ENCODE peak calls at places on chromosomes 7 and 10, in nine cellular contexts. One of them, this sample, is unnamed.

GRCh38 chr10:1188556-1189135 is 132.5 kb downstream of the WDR37 start:
- DNase-seq in PC-3: no peak
- DNase-seq in SK-N-SH: no peak
- DNase-seq in hepatocyte: no peak
- DNase-seq in HCT116: no peak
- DNase-seq in OCI-LY7: no peak
- DNase-seq in GM23248: peak; percentile 5
- DNase-seq in GM23338: no peak
- DNase-seq in MM.1S: no peak
- DNase-seq in this sample: no peak

GRCh38 chr7:95420996-95421846 is 13.6 kb downstream of the PON2 start:
- DNase-seq in PC-3: no peak
- DNase-seq in SK-N-SH: no peak
- DNase-seq in hepatocyte: peak; percentile 9
- DNase-seq in HCT116: no peak
- DNase-seq in OCI-LY7: no peak
- DNase-seq in GM23248: no peak
- DNase-seq in GM23338: no peak
- DNase-seq in MM.1S: peak; percentile 14
- DNase-seq in this sample: no peak

GRCh38 chr10:105538933-105539332 is 897.8 kb downstream of the SORCS3 start:
- DNase-seq in PC-3: no peak
- DNase-seq in SK-N-SH: no peak
- DNase-seq in hepatocyte: no peak
- DNase-seq in HCT116: no peak
- DNase-seq in OCI-LY7: no peak
- DNase-seq in GM23248: no peak
- DNase-seq in GM23338: peak; percentile 49
- DNase-seq in MM.1S: no peak
- DNase-seq in this sample: peak; percentile 67

GRCh38 chr10:106502651-106503050 is 661.9 kb downstream of the SORCS1 start:
- DNase-seq in PC-3: no peak
- DNase-seq in SK-N-SH: no peak
- DNase-seq in hepatocyte: no peak
- DNase-seq in HCT116: no peak
- DNase-seq in OCI-LY7: no peak
- DNase-seq in GM23248: peak; percentile 9
- DNase-seq in GM23338: no peak
- DNase-seq in MM.1S: no peak
- DNase-seq in this sample: no peak

GRCh38 chr10:50992356-50992866 is 81.9 kb upstream of the PRKG1 start:
- DNase-seq in PC-3: peak; percentile 14
- DNase-seq in SK-N-SH: peak; percentile 26
- DNase-seq in hepatocyte: no peak
- DNase-seq in HCT116: no peak
- DNase-seq in OCI-LY7: no peak
- DNase-seq in GM23248: peak; percentile 30
- DNase-seq in GM23338: peak; percentile 58
- DNase-seq in MM.1S: no peak
- DNase-seq in this sample: peak; percentile 19

GRCh38 chr10:35194906-35195305 is 68.3 kb downstream of the CREM start:
- DNase-seq in PC-3: peak; percentile 37
- DNase-seq in SK-N-SH: peak; percentile 33
- DNase-seq in hepatocyte: peak; percentile 38
- DNase-seq in HCT116: peak; percentile 18
- DNase-seq in OCI-LY7: peak; percentile 43
- DNase-seq in GM23248: peak; percentile 56
- DNase-seq in GM23338: no peak
- DNase-seq in MM.1S: no peak
- DNase-seq in this sample: no peak

GRCh38 chr7:76182225-76182965 is 19.3 kb upstream of the SRRM3 start:
- DNase-seq in PC-3: no peak
- DNase-seq in SK-N-SH: no peak
- DNase-seq in hepatocyte: no peak
- DNase-seq in HCT116: no peak
- DNase-seq in OCI-LY7: no peak
- DNase-seq in GM23248: no peak
- DNase-seq in GM23338: no peak
- DNase-seq in MM.1S: no peak
- DNase-seq in this sample: no peak

GRCh38 chr7:38756521-38756920 is 125.3 kb upstream of the AMPH start:
- DNase-seq in PC-3: peak; percentile 13
- DNase-seq in SK-N-SH: no peak
- DNase-seq in hepatocyte: no peak
- DNase-seq in HCT116: no peak
- DNase-seq in OCI-LY7: no peak
- DNase-seq in GM23248: peak; percentile 30
- DNase-seq in GM23338: no peak
- DNase-seq in MM.1S: no peak
- DNase-seq in this sample: no peak

GRCh38 chr10:92761576-92761975 is 71.8 kb downstream of the HHEX start:
- DNase-seq in PC-3: no peak
- DNase-seq in SK-N-SH: no peak
- DNase-seq in hepatocyte: no peak
- DNase-seq in HCT116: no peak
- DNase-seq in OCI-LY7: no peak
- DNase-seq in GM23248: peak; percentile 51
- DNase-seq in GM23338: no peak
- DNase-seq in MM.1S: no peak
- DNase-seq in this sample: no peak

GRCh38 chr7:27172388-27172774 is 1.7 kb downstream of the HOXA10 start:
- DNase-seq in PC-3: no peak
- DNase-seq in SK-N-SH: no peak
- DNase-seq in hepatocyte: no peak
- DNase-seq in HCT116: no peak
- DNase-seq in OCI-LY7: no peak
- DNase-seq in GM23248: peak; percentile 71
- DNase-seq in GM23338: no peak
- DNase-seq in MM.1S: no peak
- DNase-seq in this sample: no peak
- H3K4me3 ChIP-seq in PC-3: peak overlapping the region; percentile 84
- H3K4me3 ChIP-seq in SK-N-SH: no peak overlapping the region
- H3K4me3 ChIP-seq in hepatocyte: peak overlapping the region; percentile 61
- H3K4me3 ChIP-seq in HCT116: peak overlapping the region; percentile 77
- H3K4me3 ChIP-seq in OCI-LY7: no peak overlapping the region
- H3K4me3 ChIP-seq in GM23248: peak overlapping the region; percentile 83
- H3K4me3 ChIP-seq in GM23338: no peak overlapping the region
- H3K4me3 ChIP-seq in MM.1S: peak overlapping the region; percentile 59
- H3K4me3 ChIP-seq in this sample: no peak overlapping the region

GRCh38 chr7:50739744-50740455 is 42.8 kb downstream of the GRB10 start:
- DNase-seq in PC-3: no peak
- DNase-seq in SK-N-SH: no peak
- DNase-seq in hepatocyte: no peak
- DNase-seq in HCT116: no peak
- DNase-seq in OCI-LY7: no peak
- DNase-seq in GM23248: peak; percentile 38
- DNase-seq in GM23338: peak; percentile 39
- DNase-seq in MM.1S: peak; percentile 42
- DNase-seq in this sample: no peak
- TF ChIP-seq EZH2phosphoT487 in PC-3: no peak
- TF ChIP-seq EZH2phosphoT487 in SK-N-SH: no peak
- TF ChIP-seq EZH2phosphoT487 in hepatocyte: no peak
- TF ChIP-seq EZH2phosphoT487 in HCT116: no peak
- TF ChIP-seq EZH2phosphoT487 in OCI-LY7: no peak
- TF ChIP-seq EZH2phosphoT487 in GM23248: no peak
- TF ChIP-seq EZH2phosphoT487 in GM23338: no peak
- TF ChIP-seq EZH2phosphoT487 in MM.1S: no peak
- TF ChIP-seq EZH2phosphoT487 in this sample: no peak

GRCh38 chr7:82567356-82567755 is 123.8 kb upstream of the CACNA2D1 start:
- DNase-seq in PC-3: no peak
- DNase-seq in SK-N-SH: peak; percentile 41
- DNase-seq in hepatocyte: no peak
- DNase-seq in HCT116: no peak
- DNase-seq in OCI-LY7: no peak
- DNase-seq in GM23248: no peak
- DNase-seq in GM23338: no peak
- DNase-seq in MM.1S: no peak
- DNase-seq in this sample: no peak

GRCh38 chr7:82567841-82568240 is 124.3 kb upstream of the CACNA2D1 start:
- DNase-seq in PC-3: no peak
- DNase-seq in SK-N-SH: peak; percentile 79
- DNase-seq in hepatocyte: no peak
- DNase-seq in HCT116: no peak
- DNase-seq in OCI-LY7: no peak
- DNase-seq in GM23248: no peak
- DNase-seq in GM23338: no peak
- DNase-seq in MM.1S: no peak
- DNase-seq in this sample: no peak

GRCh38 chr7:82566752-82567151 is 123.2 kb upstream of the CACNA2D1 start:
- DNase-seq in PC-3: no peak
- DNase-seq in SK-N-SH: no peak
- DNase-seq in hepatocyte: no peak
- DNase-seq in HCT116: no peak
- DNase-seq in OCI-LY7: no peak
- DNase-seq in GM23248: no peak
- DNase-seq in GM23338: no peak
- DNase-seq in MM.1S: no peak
- DNase-seq in this sample: no peak

DNA sequence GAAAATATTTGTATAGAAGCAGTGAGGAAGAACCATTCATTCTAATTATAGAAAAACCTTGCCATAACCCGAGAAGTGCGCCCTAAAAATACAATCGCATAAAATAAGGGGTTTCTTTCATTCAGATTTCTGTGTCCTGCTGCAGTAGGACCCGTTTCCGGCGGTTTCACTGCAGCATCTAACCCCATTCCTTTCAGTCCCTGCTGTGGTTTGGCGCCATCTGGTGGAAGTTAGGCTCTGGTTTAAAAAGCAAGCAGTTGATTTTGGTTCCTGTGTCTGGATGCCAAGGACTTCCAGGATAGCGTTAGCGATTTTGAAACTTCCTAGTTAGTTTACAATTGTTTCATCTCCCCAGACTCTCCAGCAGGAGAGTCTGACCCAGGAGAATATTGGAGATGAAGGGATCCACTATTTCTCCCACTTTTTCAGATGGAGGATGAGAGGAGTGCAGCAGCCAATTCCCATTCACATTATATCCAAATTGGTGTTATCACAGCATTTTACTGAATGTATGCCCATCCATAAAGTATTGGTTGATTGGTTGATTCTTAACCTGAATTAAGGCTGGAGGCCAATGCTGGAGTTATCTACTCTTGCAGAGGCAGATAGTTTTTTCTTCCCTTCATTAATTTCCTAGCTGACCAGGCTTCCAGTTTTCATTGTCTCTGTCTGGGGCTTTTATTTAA is 128.8 kb upstream of the CACNA2D1 start:
- DNase-seq in PC-3: peak; percentile 86
- DNase-seq in SK-N-SH: peak; percentile 89
- DNase-seq in hepatocyte: peak; percentile 90
- DNase-seq in HCT116: peak; percentile 76
- DNase-seq in OCI-LY7: peak; percentile 76
- DNase-seq in GM23248: peak; percentile 87
- DNase-seq in GM23338: peak; percentile 97
- DNase-seq in MM.1S: peak; percentile 83
- DNase-seq in this sample: peak; percentile 92
- H3K4me3 ChIP-seq in PC-3: no peak overlapping the region
- H3K4me3 ChIP-seq in SK-N-SH: peak overlapping the region; percentile 18
- H3K4me3 ChIP-seq in hepatocyte: no peak overlapping the region
- H3K4me3 ChIP-seq in HCT116: no peak overlapping the region
- H3K4me3 ChIP-seq in OCI-LY7: no peak overlapping the region
- H3K4me3 ChIP-seq in GM23248: peak overlapping the region; percentile 40
- H3K4me3 ChIP-seq in GM23338: no peak overlapping the region
- H3K4me3 ChIP-seq in MM.1S: peak overlapping the region; percentile 26
- H3K4me3 ChIP-seq in this sample: no peak overlapping the region

GRCh38 chr10:124175701-124176100 is 82.3 kb upstream of the CHST15 start:
- DNase-seq in PC-3: no peak
- DNase-seq in SK-N-SH: no peak
- DNase-seq in hepatocyte: no peak
- DNase-seq in HCT116: no peak
- DNase-seq in OCI-LY7: peak; percentile 39
- DNase-seq in GM23248: no peak
- DNase-seq in GM23338: no peak
- DNase-seq in MM.1S: no peak
- DNase-seq in this sample: no peak
- TF ChIP-seq EZH2phosphoT487 in PC-3: no peak
- TF ChIP-seq EZH2phosphoT487 in SK-N-SH: no peak
- TF ChIP-seq EZH2phosphoT487 in hepatocyte: no peak
- TF ChIP-seq EZH2phosphoT487 in HCT116: no peak
- TF ChIP-seq EZH2phosphoT487 in OCI-LY7: no peak
- TF ChIP-seq EZH2phosphoT487 in GM23248: no peak
- TF ChIP-seq EZH2phosphoT487 in GM23338: no peak
- TF ChIP-seq EZH2phosphoT487 in MM.1S: no peak
- TF ChIP-seq EZH2phosphoT487 in this sample: no peak

GRCh38 chr10:87090779-87091178 is 3.9 kb downstream of the GLUD1 start:
- DNase-seq in PC-3: no peak
- DNase-seq in SK-N-SH: no peak
- DNase-seq in hepatocyte: no peak
- DNase-seq in HCT116: no peak
- DNase-seq in OCI-LY7: no peak
- DNase-seq in GM23248: peak; percentile 34
- DNase-seq in GM23338: peak; percentile 10
- DNase-seq in MM.1S: no peak
- DNase-seq in this sample: peak; percentile 62
- H3K4me3 ChIP-seq in PC-3: peak overlapping the region; percentile 57
- H3K4me3 ChIP-seq in SK-N-SH: no peak overlapping the region
- H3K4me3 ChIP-seq in hepatocyte: no peak overlapping the region
- H3K4me3 ChIP-seq in HCT116: no peak overlapping the region
- H3K4me3 ChIP-seq in OCI-LY7: no peak overlapping the region
- H3K4me3 ChIP-seq in GM23248: peak overlapping the region; percentile 90
- H3K4me3 ChIP-seq in GM23338: no peak overlapping the region
- H3K4me3 ChIP-seq in MM.1S: no peak overlapping the region
- H3K4me3 ChIP-seq in this sample: peak overlapping the region; percentile 81

GRCh38 chr10:26269754-26270153 is 53.2 kb downstream of the GAD2 start:
- DNase-seq in PC-3: peak; percentile 51
- DNase-seq in SK-N-SH: peak; percentile 33
- DNase-seq in hepatocyte: peak; percentile 68
- DNase-seq in HCT116: peak; percentile 42
- DNase-seq in OCI-LY7: peak; percentile 71
- DNase-seq in GM23248: peak; percentile 47
- DNase-seq in GM23338: peak; percentile 82
- DNase-seq in MM.1S: peak; percentile 55
- DNase-seq in this sample: peak; percentile 73
- TF ChIP-seq EZH2phosphoT487 in PC-3: no peak
- TF ChIP-seq EZH2phosphoT487 in SK-N-SH: no peak
- TF ChIP-seq EZH2phosphoT487 in hepatocyte: no peak
- TF ChIP-seq EZH2phosphoT487 in HCT116: no peak
- TF ChIP-seq EZH2phosphoT487 in OCI-LY7: no peak
- TF ChIP-seq EZH2phosphoT487 in GM23248: no peak
- TF ChIP-seq EZH2phosphoT487 in GM23338: no peak
- TF ChIP-seq EZH2phosphoT487 in MM.1S: no peak
- TF ChIP-seq EZH2phosphoT487 in this sample: no peak

DNA sequence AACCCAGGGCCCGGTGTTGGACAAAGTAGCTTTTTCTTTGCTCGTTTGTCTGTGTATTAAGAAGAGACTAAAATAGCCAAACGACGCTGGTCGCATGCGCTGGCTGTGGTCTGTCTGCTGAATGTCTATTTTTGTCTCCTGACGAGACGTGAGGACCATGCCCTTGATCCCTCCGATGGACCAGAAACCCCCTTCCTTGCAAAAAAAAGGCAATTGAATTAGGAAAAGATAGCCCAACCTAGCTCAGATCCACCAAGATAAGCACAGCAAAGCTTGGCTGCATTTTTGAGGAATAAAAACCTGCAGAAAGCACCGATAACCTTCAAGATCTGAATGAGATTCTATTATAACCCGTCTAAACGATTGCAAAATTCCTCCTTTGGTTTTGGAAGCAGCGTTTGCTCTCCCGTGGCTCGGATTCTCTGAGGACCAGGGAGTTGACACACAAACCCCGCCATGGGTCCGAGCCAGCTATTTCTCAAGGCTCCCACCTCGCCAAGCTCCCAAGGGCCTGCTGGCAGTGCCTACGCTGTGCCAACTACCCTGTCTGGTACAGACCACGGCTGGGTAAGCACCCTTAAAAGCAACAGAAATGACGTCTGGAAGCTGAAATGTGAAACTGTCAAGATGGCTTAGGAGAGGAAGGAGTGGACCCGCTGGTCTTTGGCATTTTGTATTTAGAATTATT is 17.7 kb upstream of the TTYH3 start:
- DNase-seq in PC-3: no peak
- DNase-seq in SK-N-SH: peak; percentile 77
- DNase-seq in hepatocyte: no peak
- DNase-seq in HCT116: no peak
- DNase-seq in OCI-LY7: peak; percentile 26
- DNase-seq in GM23248: peak; percentile 74
- DNase-seq in GM23338: no peak
- DNase-seq in MM.1S: no peak
- DNase-seq in this sample: no peak
- H3K4me3 ChIP-seq in PC-3: peak overlapping the region; percentile 55
- H3K4me3 ChIP-seq in SK-N-SH: no peak overlapping the region
- H3K4me3 ChIP-seq in hepatocyte: no peak overlapping the region
- H3K4me3 ChIP-seq in HCT116: no peak overlapping the region
- H3K4me3 ChIP-seq in OCI-LY7: no peak overlapping the region
- H3K4me3 ChIP-seq in GM23248: peak overlapping the region; percentile 62
- H3K4me3 ChIP-seq in GM23338: no peak overlapping the region
- H3K4me3 ChIP-seq in MM.1S: no peak overlapping the region
- H3K4me3 ChIP-seq in this sample: no peak overlapping the region

This sample was measured in neural progenitor cell.